ENCODE peak calls at places on chromosomes 12 and 14, in four cellular contexts. C, A, K and N are unnamed samples.

GRCh38 chr14:38211258-38211735 is 3.6 kb downstream of the SSTR1 start:
- DNase-seq in K (no peak), A (no peak), C (peak), N (no peak)

GRCh38 chr14:105069887-105070759 is 4.9 kb upstream of the GPR132 start:
- DNase-seq in A (peak), C (peak), K (peak), N (peak)

GRCh38 chr12:115456946-115457689 is 773.1 kb upstream of the TBX3 start:
- DNase-seq in C (no peak), A (no peak), K (peak), N (no peak)

GRCh38 chr14:66824251-66824650 is 316.3 kb downstream of the GPHN start:
- DNase-seq in A (no peak), K (no peak), C (no peak), N (no peak)

GRCh38 chr12:48978741-48979601 is 849 bp downstream of the WNT1 start:
- DNase-seq in C (no peak), A (no peak), K (no peak), N (no peak)

GRCh38 chr14:71591929-71592328 is 340.3 kb upstream of the RGS6 start:
- DNase-seq in A (peak), C (peak), K (no peak), N (no peak)

GRCh38 chr12:79637093-79637492 is 53.7 kb downstream of the PAWR start:
- DNase-seq in A (no peak), K (no peak), C (no peak), N (no peak)

GRCh38 chr12:49462103-49462739 is 76.6 kb upstream of the KCNH3 start:
- DNase-seq in A (no peak), K (no peak), C (no peak), N (no peak)

GRCh38 chr14:73747386-73748211 is 33.4 kb upstream of the PNMA1 start:
- DNase-seq in K (no peak), C (no peak), A (no peak), N (no peak)

GRCh38 chr12:124517260-124518050 is 50.0 kb downstream of the NCOR2 start:
- DNase-seq in K (no peak), C (no peak), A (peak), N (no peak)

GRCh38 chr14:101071493-101071891 is 168.0 kb upstream of the RTL1 start:
- DNase-seq in K (peak), C (no peak), A (no peak), N (no peak)

GRCh38 chr12:77220586-77220985 is 155.2 kb upstream of the E2F7 start:
- DNase-seq in A (no peak), C (no peak), K (no peak), N (no peak)

GRCh38 chr12:77226398-77226797 is 161.0 kb upstream of the E2F7 start:
- DNase-seq in A (no peak), K (no peak), C (no peak), N (no peak)

GRCh38 chr12:77225373-77225772 is 160.0 kb upstream of the E2F7 start:
- DNase-seq in C (no peak), K (no peak), A (no peak), N (no peak)

GRCh38 chr12:77228376-77228775 is 163.0 kb upstream of the E2F7 start:
- DNase-seq in A (no peak), K (no peak), C (no peak), N (peak)

DNA sequence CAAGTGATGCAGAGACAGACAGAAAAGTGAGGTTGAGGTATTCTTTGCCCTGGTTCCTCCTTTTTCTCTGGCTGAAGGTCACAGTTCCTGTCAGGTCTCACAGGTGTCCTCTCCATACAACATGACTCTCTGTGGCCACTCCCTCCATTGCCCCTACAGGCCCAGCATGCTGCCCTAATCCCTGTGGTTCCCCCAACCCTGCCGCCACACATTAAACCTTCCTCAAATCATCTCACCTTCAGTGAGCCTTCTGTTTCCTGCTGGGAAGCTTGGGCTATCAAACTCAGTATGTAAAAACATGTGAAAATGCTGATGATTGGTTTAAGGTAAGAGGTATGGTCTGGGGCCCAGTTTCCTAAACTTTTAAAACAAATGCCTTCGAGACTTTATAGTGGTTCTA is 159.0 kb upstream of the E2F7 start:
- DNase-seq in A (no peak), C (no peak), K (no peak), N (no peak)
- H3K14ac ChIP-seq in A (no peak), C (no peak), K (no peak), N (no peak)

DNA sequence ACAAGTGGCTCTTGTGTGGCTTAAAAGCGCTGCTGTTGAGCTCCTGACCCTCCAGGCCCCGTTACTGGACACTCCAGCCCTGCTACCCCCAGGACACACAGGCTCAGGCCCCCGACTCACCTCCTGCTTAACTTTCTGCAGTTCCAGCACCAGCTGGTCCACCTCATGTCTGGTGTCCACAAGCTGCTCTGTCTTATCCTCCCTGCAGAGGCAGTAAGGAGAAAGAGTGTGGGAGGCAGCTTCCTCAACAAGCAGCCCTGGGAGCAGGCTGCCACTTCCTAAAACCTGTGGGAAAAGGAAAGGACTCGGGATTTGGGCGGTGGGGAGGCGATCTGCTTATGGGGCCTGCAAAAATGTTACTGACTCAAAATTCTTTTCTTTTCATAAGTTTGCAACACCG is 79.3 kb downstream of the CCDC88C start:
- DNase-seq in C (no peak), A (no peak), K (no peak), N (no peak)
- H3K23ac ChIP-seq in C (no peak), A (no peak), K (no peak), N (no peak)

DNA sequence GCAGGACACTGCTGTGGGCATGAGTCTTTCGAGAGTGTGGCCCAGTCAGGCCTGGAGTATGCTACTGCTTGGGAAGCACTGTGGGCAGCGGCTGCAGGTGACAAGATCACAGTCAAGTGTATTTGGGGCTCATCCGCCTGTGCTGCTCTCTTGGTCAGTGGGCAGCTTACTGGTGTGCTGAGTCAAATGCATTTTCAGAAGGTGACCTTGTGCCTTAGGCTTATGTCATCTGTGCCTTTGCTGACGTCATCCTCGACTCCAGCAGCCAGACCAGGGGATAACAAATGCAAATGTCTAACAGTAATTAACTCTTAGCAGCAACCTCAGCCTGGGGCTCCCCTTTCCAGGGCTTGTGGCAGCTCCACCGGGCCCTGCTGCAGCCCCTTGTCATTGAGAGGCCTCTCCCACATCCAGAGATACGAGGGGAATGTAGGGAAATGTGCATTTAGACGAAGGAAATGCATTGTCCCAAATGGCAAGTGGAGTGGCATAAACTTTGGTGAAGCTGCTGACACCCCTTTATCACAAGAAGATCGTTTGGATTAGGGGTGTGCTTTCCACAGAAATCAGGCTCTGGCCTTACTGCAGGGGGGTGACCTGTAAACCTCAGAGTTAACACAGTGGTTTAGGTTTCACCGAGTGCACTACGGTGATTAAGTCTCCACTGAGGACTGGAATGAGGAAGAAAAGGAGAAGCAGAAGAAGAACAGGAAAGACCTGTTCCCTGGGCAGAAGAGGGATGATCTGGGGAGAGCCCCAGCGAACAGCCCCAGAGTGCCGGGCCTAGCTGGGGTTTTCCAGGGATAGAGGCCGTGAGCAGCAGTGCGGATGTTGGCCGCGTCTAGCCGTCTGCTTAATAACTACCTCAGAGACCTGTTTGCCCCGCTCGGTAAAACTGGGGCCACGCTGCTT is 39.7 kb downstream of the PSMA6 start:
- DNase-seq in C (peak), A (peak), K (no peak), N (peak)
- H3K14ac ChIP-seq in C (no peak), A (peak), K (peak), N (peak)

DNA sequence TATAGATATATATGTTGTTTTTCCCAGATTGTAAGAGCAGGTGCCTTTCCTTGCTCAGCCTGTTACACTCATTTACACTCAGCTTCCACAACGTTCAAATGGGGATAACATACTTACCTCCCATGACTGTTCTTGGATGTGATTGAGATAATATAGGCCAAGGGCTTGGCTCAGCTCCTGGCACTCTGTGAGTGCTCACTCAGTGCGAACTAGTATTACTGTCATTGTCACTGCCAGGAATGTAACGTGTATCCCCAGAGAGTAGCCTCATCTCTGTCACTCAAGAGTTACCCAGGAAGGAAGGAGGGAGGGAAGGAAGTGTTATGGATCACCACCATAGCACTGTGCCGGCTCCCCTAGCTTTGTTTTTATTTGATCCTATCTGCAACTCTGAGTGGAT is 307.9 kb downstream of the PDZRN4 start:
- DNase-seq in C (no peak), A (no peak), K (no peak), N (no peak)
- H3K23ac ChIP-seq in C (no peak), A (no peak), K (no peak), N (no peak)

GRCh38 chr12:51915951-51916350 is 8.6 kb downstream of the ACVRL1 start:
- DNase-seq in K (no peak), C (no peak), A (no peak), N (no peak)

GRCh38 chr12:51913071-51914033 is 6.0 kb downstream of the ACVRL1 start:
- DNase-seq in C (no peak), K (peak), A (no peak), N (no peak)

GRCh38 chr12:51915003-51915625 is 7.8 kb downstream of the ACVRL1 start:
- DNase-seq in A (no peak), K (peak), C (no peak), N (no peak)

GRCh38 chr12:51911788-51912711 is 4.7 kb downstream of the ACVRL1 start:
- DNase-seq in C (peak), A (peak), K (no peak), N (peak)

DNA sequence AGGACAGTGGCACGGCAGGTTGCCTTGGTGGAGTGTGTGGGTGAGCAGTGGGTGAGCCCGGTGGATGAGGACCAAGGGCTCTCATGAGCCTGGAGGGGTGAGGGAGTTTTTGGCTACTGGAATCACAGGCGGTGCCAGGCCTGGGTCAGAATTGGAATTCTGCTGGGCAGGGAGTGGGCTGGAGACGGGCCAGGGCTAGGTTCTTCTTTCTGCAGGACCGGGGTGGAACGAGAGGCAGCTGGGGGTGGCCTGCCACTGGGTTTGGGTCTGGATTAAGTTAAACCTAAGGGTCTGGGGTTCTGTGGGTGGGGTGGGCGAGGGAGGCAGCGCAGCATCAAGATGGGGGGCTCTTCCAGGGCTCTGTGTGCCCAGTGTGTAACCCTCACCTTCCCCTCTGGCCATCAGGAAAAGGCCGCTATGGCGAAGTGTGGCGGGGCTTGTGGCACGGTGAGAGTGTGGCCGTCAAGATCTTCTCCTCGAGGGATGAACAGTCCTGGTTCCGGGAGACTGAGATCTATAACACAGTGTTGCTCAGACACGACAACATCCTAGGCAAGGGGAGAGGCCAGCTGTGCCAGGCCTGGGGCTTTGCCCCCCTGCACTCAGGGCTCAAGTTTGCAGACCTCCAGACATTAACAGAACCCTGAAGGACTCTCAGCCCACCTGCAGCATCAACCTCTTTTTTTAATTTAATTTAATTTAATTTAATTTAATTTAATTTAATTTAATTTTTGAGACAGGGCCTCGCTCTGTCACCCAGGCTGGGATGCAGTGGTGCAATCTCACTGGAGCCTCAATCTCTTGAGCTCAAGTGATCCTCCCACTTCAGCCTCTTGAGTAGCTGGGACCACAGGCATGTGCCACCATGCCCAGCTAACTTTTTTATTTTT is 7.0 kb downstream of the ACVRL1 start:
- DNase-seq in K (no peak), C (no peak), A (no peak), N (no peak)
- H3K14ac ChIP-seq in K (no peak), C (no peak), A (peak), N (no peak)

GRCh38 chr12:95977764-95978305 is 18.3 kb downstream of the HAL start:
- DNase-seq in K (no peak), A (no peak), C (no peak), N (no peak)
- H3K23ac ChIP-seq in K (no peak), A (no peak), C (no peak), N (no peak)

GRCh38 chr14:24096545-24097181 is 2.6 kb downstream of the PCK2 start:
- DNase-seq in C (no peak), A (no peak), K (no peak), N (no peak)

GRCh38 chr14:24093901-24094838 is at the start of gene PCK2:
- DNase-seq in A (peak), K (peak), C (peak), N (peak)

GRCh38 chr14:24095196-24096068 is 1.3 kb downstream of the PCK2 start:
- DNase-seq in A (peak), C (peak), K (peak), N (no peak)

GRCh38 chr14:24092960-24093900 is 881 bp upstream of the PCK2 start:
- DNase-seq in A (no peak), K (no peak), C (no peak), N (peak)

GRCh38 chr14:24094839-24095195 is 706 bp downstream of the PCK2 start:
- DNase-seq in A (no peak), K (no peak), C (no peak), N (peak)
- H3K14ac ChIP-seq in A (peak), K (peak), C (no peak), N (peak)

GRCh38 chr14:74950795-74951442 is 4.5 kb downstream of the PGF start:
- DNase-seq in C (peak), K (no peak), A (peak), N (no peak)
- H3K23ac ChIP-seq in C (no peak), K (no peak), A (no peak), N (no peak)

GRCh38 chr12:12379831-12380730 is 23.2 kb downstream of the BORCS5 start:
- DNase-seq in A (no peak), K (no peak), C (no peak), N (no peak)
- H3K14ac ChIP-seq in A (no peak), K (no peak), C (no peak), N (no peak)